ENCODE peak calls at places on chromosomes 4 and X, in ten cellular contexts. E, G, A, V, M, B, L, O, I and P are unnamed samples.

GRCh38 chr4:20217951-20218350 is 33.8 kb upstream of the SLIT2 start:
- DNase-seq in O (no peak), G (no peak), L (no peak), I (no peak), E (no peak), A (no peak), M (no peak), B (no peak), V (no peak), P (no peak)

GRCh38 chr4:30948653-30949052 is 228.5 kb downstream of the PCDH7 start:
- DNase-seq in B (peak), I (no peak), G (no peak), O (no peak), M (no peak), A (no peak), V (no peak), E (no peak), L (no peak), P (no peak)

GRCh38 chrX:113522814-113523213 is 682.2 kb upstream of the AMOT start:
- DNase-seq in M (peak), E (no peak), I (no peak), B (no peak), A (no peak), G (no peak), L (no peak), V (no peak), O (no peak), P (no peak)

GRCh38 chr4:168677063-168677462 is 180.2 kb downstream of the PALLD start:
- DNase-seq in B (no peak), L (no peak), E (no peak), O (no peak), G (no peak), M (no peak), I (no peak), V (no peak), A (no peak), P (no peak)

GRCh38 chrX:140249122-140249521 is 255.7 kb downstream of the SOX3 start:
- DNase-seq in M (no peak), L (no peak), G (no peak), I (no peak), A (no peak), B (no peak), V (no peak), E (no peak), O (no peak), P (no peak)

GRCh38 chrX:131821945-131822622 is 201.0 kb upstream of the STK26 start:
- DNase-seq in A (no peak), E (peak), L (no peak), I (peak), M (no peak), V (peak), O (peak), G (no peak), B (peak), P (peak)

GRCh38 chr4:30619679-30620078 is 100.5 kb upstream of the PCDH7 start:
- DNase-seq in G (no peak), E (no peak), A (no peak), I (no peak), B (no peak), L (no peak), O (no peak), V (no peak), M (no peak), P (no peak)

GRCh38 chr4:141375855-141376254 is 155.2 kb downstream of the ZNF330 start:
- DNase-seq in O (no peak), V (no peak), G (peak), A (no peak), B (peak), L (no peak), M (no peak), I (no peak), E (no peak), P (no peak)

GRCh38 chr4:8774071-8774470 is 97.6 kb downstream of the HMX1 start:
- DNase-seq in A (peak), I (peak), M (no peak), E (no peak), V (no peak), L (no peak), G (no peak), O (no peak), B (no peak), P (peak)

GRCh38 chrX:8245411-8245810 is 74.3 kb upstream of the VCX2 start:
- DNase-seq in V (no peak), G (no peak), A (no peak), L (no peak), M (no peak), I (no peak), B (no peak), E (no peak), O (no peak), P (no peak)

GRCh38 chr4:73608677-73609594 is 11.3 kb downstream of the RASSF6 start:
- DNase-seq in E (no peak), G (no peak), O (no peak), L (no peak), B (peak), I (no peak), A (no peak), V (no peak), M (no peak), P (no peak)

GRCh38 chr4:185888676-185889075 is 76.7 kb upstream of the SORBS2 start:
- DNase-seq in G (no peak), B (no peak), I (no peak), M (no peak), O (no peak), E (no peak), A (no peak), L (no peak), V (no peak), P (no peak)

GRCh38 chr4:24285759-24286158 is 298.6 kb downstream of the DHX15 start:
- DNase-seq in M (no peak), V (no peak), I (no peak), L (no peak), A (no peak), O (no peak), B (no peak), E (no peak), G (no peak), P (no peak)

DNA sequence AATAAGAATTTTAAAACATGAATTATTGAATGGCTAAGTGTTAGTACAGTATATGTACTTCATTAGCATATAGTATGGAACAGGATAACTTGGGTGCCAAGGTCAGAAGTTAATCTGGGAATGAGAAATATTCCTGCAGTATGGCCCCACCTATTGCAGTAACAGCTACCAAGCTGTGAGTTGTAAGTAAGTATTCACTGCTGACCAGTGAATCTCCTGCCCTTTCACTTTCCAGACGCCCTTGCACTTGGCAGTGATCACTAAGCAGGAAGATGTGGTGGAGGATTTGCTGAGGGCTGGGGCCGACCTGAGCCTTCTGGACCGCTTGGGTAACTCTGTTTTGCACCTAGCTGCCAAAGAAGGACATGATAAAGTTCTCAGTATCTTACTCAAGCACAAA is 105.1 kb downstream of the NFKB1 start:
- DNase-seq in G (no peak), V (no peak), L (no peak), B (no peak), E (no peak), I (no peak), M (no peak), A (no peak), O (no peak), P (no peak)
- H3K27ac ChIP-seq in G (no peak), V (no peak), L (no peak), B (no peak), E (no peak), I (no peak), M (no peak), A (no peak), O (no peak), P (no peak)

GRCh38 chr4:2417765-2418651 is at the start of gene ZFYVE28:
- DNase-seq in A (no peak), L (peak), M (peak), G (peak), O (no peak), V (no peak), I (no peak), E (no peak), B (no peak), P (no peak)
- TF ChIP-seq POLR2A in A (no peak), L (no peak), M (no peak), G (peak), O (peak), V (peak), I (no peak), E (no peak), B (no peak), P (no peak)

DNA sequence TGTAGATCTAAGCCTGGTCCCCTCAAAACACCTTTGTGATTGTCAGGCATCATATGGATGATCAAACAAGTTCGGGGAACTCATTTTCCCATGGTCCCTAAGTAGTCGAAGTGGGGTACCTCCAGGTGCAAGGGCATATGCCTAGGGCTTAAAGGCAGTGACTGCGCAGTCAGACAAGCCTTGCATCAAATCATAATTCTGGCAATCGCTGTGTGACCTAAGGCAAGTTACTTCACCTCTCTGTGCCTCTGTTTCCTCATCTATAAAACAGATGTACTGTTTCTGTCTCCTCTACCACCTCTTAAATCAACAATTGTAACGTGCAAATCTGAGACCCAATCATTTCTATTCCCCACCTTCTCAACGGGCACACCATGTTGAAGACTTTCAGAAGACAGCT is 1.8 kb downstream of the CD99L2 start:
- DNase-seq in G (no peak), L (no peak), O (no peak), V (no peak), E (no peak), A (no peak), B (no peak), I (no peak), M (no peak), P (no peak)
- H3K27ac ChIP-seq in G (no peak), L (no peak), O (no peak), V (no peak), E (no peak), A (no peak), B (no peak), I (no peak), M (no peak), P (no peak)

DNA sequence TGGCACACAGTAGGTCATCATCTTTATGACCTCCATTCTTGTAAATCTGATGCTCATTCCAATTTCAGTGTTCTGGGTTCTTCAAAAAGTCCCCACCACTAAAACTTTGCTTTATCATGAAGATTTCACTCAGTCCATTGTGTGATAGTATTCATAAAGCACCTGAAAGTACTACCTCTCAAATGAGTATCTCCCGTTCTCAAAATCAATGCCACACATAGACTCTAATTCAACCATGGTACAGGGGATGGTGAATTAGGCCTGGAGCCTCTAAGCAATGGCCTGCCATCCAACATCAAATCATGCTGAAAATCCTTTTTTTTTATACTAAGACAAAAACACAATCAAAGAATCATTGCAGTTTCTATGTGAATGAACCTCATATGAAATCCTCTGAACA is 19.4 kb upstream of the WAS start:
- DNase-seq in B (no peak), V (no peak), O (no peak), A (no peak), M (no peak), I (no peak), L (no peak), E (no peak), G (no peak), P (no peak)
- TF ChIP-seq POLR2A in B (no peak), V (no peak), O (no peak), A (no peak), M (no peak), I (no peak), L (no peak), E (no peak), G (no peak), P (no peak)

GRCh38 chr4:151152033-151152432 is 52.6 kb downstream of the RPS3A start:
- DNase-seq in M (no peak), E (no peak), L (peak), B (no peak), V (no peak), A (no peak), O (no peak), I (no peak), G (no peak), P (no peak)
- H3K27ac ChIP-seq in M (no peak), E (no peak), L (no peak), B (no peak), V (no peak), A (no peak), O (no peak), I (no peak), G (no peak), P (no peak)

GRCh38 chr4:44678094-44679023 is at the start of gene GUF1:
- DNase-seq in V (peak), A (peak), G (peak), M (peak), L (peak), I (peak), O (peak), E (peak), B (peak), P (peak)
- TF ChIP-seq POLR2A in V (no peak), A (no peak), G (peak), M (peak), L (peak), I (peak), O (peak), E (peak), B (peak), P (peak)